ENCODE peak calls at places on chromosome 12, in seven cellular contexts. B is cardiac muscle cell; S is T-helper 17 cell; C is naive thymus-derived CD4-positive, alpha-beta T cell; J is heart left ventricle; W is CD4-positive, alpha-beta memory T cell; G is aorta. H is an unnamed sample.

GRCh38 chr12:113260636-113261300 is 39.5 kb downstream of the TPCN1 start:
- DNase-seq in B (no peak), S (no peak), C (no peak), J (no peak), W (no peak), G (peak; percentile 35), H (no peak)

GRCh38 chr12:51428256-51428655 is 3.6 kb downstream of the SLC4A8 start:
- DNase-seq in B (no peak), S (no peak), C (no peak), J (no peak), W (no peak), G (no peak), H (no peak)

GRCh38 chr12:70106347-70106746 is 136.9 kb upstream of the CNOT2 start:
- DNase-seq in B (no peak), S (no peak), C (no peak), J (no peak), W (no peak), G (no peak), H (no peak)

GRCh38 chr12:122421263-122421814 is 1.1 kb downstream of the CLIP1 start:
- DNase-seq in B (peak; percentile 39), S (no peak), C (peak; percentile 17), J (peak; percentile 43), W (peak; percentile 17), G (peak; percentile 77), H (peak; percentile 57)

GRCh38 chr12:73656375-73656774 is 881.3 kb upstream of the ATXN7L3B start:
- DNase-seq in B (no peak), S (no peak), C (no peak), J (no peak), W (no peak), G (no peak), H (no peak)

GRCh38 chr12:69171881-69172280 is 67.5 kb upstream of the CPSF6 start:
- DNase-seq in B (no peak), S (no peak), C (no peak), J (no peak), W (no peak), G (no peak), H (no peak)

GRCh38 chr12:52975204-52975603 is 26.3 kb downstream of the KRT18 start:
- DNase-seq in B (no peak), S (no peak), C (no peak), J (no peak), W (no peak), G (no peak), H (no peak)

GRCh38 chr12:5623411-5623810 is 191.5 kb downstream of the NTF3 start:
- DNase-seq in B (no peak), S (no peak), C (no peak), J (no peak), W (no peak), G (no peak), H (no peak)

GRCh38 chr12:90823859-90824258 is 131.1 kb downstream of the CCER1 start:
- DNase-seq in B (no peak), S (no peak), C (no peak), J (no peak), W (no peak), G (no peak), H (no peak)

GRCh38 chr12:6327591-6328041 is 14.3 kb downstream of the TNFRSF1A start:
- DNase-seq in B (no peak), S (no peak), C (no peak), J (peak; percentile 40), W (no peak), G (no peak), H (no peak)

GRCh38 chr12:93979189-93979588 is 169.2 kb upstream of the PLXNC1 start:
- DNase-seq in B (peak; percentile 35), S (no peak), C (peak; percentile 28), J (no peak), W (peak; percentile 26), G (no peak), H (no peak)

GRCh38 chr12:120869376-120869775 is 34.8 kb downstream of the SPPL3 start:
- DNase-seq in B (no peak), S (no peak), C (no peak), J (no peak), W (no peak), G (no peak), H (no peak)

GRCh38 chr12:64088431-64089349 is 133.4 kb downstream of the KICS2 start:
- DNase-seq in B (peak; percentile 47), S (no peak), C (no peak), J (peak; percentile 72), W (no peak), G (no peak), H (peak; percentile 50)

GRCh38 chr12:2180737-2181082 is 127.9 kb downstream of the CACNA1C start:
- DNase-seq in B (no peak), S (no peak), C (no peak), J (no peak), W (no peak), G (no peak), H (no peak)

GRCh38 chr12:27593266-27593665 is 69.3 kb downstream of the PPFIBP1 start:
- DNase-seq in B (no peak), S (no peak), C (no peak), J (no peak), W (no peak), G (no peak), H (no peak)

GRCh38 chr12:84604541-84604940 is 308.1 kb downstream of the SLC6A15 start:
- DNase-seq in B (no peak), S (no peak), C (no peak), J (no peak), W (no peak), G (no peak), H (no peak)

GRCh38 chr12:27779416-27779815 is 617 bp upstream of the KLHL42 start:
- DNase-seq in B (no peak), S (no peak), C (no peak), J (peak; percentile 20), W (no peak), G (no peak), H (peak; percentile 22)

GRCh38 chr12:118447181-118447580 is 70.8 kb downstream of the SUDS3 start:
- DNase-seq in B (no peak), S (no peak), C (no peak), J (no peak), W (no peak), G (no peak), H (no peak)

GRCh38 chr12:3002636-3003035 is 43.4 kb downstream of the TEAD4 start:
- DNase-seq in B (peak; percentile 10), S (no peak), C (no peak), J (no peak), W (no peak), G (peak; percentile 24), H (no peak)

GRCh38 chr12:24062642-24063245 is 113.3 kb upstream of the SOX5 start:
- DNase-seq in B (no peak), S (no peak), C (no peak), J (no peak), W (no peak), G (no peak), H (no peak)

GRCh38 chr12:31353730-31354708 is 28.1 kb upstream of the SINHCAF start:
- DNase-seq in B (no peak), S (no peak), C (no peak), J (no peak), W (no peak), G (no peak), H (peak; percentile 82)

GRCh38 chr12:68207276-68207675 is 18.3 kb downstream of the IL26 start:
- DNase-seq in B (no peak), S (no peak), C (no peak), J (no peak), W (no peak), G (no peak), H (no peak)

GRCh38 chr12:112924986-112925385 is 13.3 kb upstream of the OAS3 start:
- DNase-seq in B (no peak), S (no peak), C (no peak), J (no peak), W (no peak), G (no peak), H (no peak)

DNA sequence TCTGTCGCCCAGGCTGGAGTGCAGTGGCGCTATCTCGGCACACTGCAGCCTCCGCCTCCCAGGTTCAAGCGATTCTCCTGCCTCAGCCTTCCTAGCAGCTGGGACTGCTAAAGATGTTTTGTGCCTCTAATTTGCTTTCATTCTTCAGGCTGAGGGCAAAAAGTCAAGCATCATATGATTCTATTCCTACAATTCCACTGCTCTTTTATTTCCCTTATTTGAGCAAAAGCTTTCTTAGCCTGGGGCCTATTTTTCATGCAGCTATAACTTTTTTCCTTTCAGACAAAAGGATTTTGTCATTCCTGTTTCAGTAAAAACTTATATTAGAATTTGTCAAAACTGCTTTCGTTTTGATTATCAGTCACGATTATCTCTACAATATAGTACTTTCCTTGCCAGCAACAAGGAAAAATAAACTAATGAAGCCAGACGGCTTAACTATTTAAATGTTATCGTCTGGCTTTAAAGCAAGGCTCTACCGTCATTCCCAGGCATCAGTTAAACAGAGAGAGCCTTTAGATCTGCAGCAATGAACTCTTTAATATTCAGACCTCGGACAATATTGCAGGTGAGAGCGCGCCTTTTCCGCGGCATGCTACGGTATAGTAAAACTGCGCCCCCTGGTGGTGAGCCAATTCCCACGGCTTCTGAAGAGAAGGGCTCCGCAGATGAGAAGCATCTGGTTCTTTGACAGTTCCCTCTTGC is 1.4 kb upstream of the SLC2A13 start:
- DNase-seq in B (peak; percentile 94), S (peak; percentile 74), C (peak; percentile 83), J (peak; percentile 88), W (peak; percentile 84), G (peak; percentile 97), H (peak; percentile 80)
- H3K9me3 ChIP-seq in B (no peaks in the 10 kb centered on the region), S (no peaks in the 10 kb centered on the region), C (no peaks in the 10 kb centered on the region), J (no peaks in the 10 kb centered on the region), W (no peaks in the 10 kb centered on the region), G (no peaks in the 10 kb centered on the region), H (no peaks in the 10 kb centered on the region)

GRCh38 chr12:131030472-131031328 is 77.0 kb downstream of the ADGRD1 start:
- DNase-seq in B (no peak), S (no peak), C (no peak), J (no peak), W (no peak), G (no peak), H (no peak)

GRCh38 chr12:131035268-131035681 is 81.6 kb downstream of the ADGRD1 start:
- DNase-seq in B (no peak), S (no peak), C (no peak), J (no peak), W (no peak), G (no peak), H (no peak)

GRCh38 chr12:131033886-131034482 is 80.3 kb downstream of the ADGRD1 start:
- DNase-seq in B (no peak), S (no peak), C (no peak), J (no peak), W (no peak), G (no peak), H (no peak)

GRCh38 chr12:131034631-131035267 is 81.0 kb downstream of the ADGRD1 start:
- DNase-seq in B (no peak), S (no peak), C (no peak), J (no peak), W (no peak), G (no peak), H (no peak)

GRCh38 chr12:131033486-131033885 is 79.8 kb downstream of the ADGRD1 start:
- DNase-seq in B (no peak), S (no peak), C (no peak), J (no peak), W (no peak), G (no peak), H (no peak)
- H3K9me3 ChIP-seq in B (no peaks in the 10 kb centered on the region), S (no peaks in the 10 kb centered on the region), C (no peaks in the 10 kb centered on the region), J (no peaks in the 10 kb centered on the region), W (no peaks in the 10 kb centered on the region), G (no peaks in the 10 kb centered on the region), H (no peaks in the 10 kb centered on the region)

GRCh38 chr12:133081408-133081806 is 684 bp downstream of the ZNF140 start:
- DNase-seq in B (no peak), S (no peak), C (no peak), J (peak; percentile 19), W (no peak), G (no peak), H (no peak)
- H3K9me3 ChIP-seq in B (no peaks in the 10 kb centered on the region), S (peaks cover 35% of the 10 kb centered on the region), C (peaks cover 33% of the 10 kb centered on the region), J (peaks cover 83% of the 10 kb centered on the region), W (peaks cover 33% of the 10 kb centered on the region), G (peaks cover 19% of the 10 kb centered on the region), H (peaks cover 20% of the 10 kb centered on the region)

GRCh38 chr12:126290456-126290855 is 1225.2 kb downstream of the AACS start:
- DNase-seq in B (no peak), S (no peak), C (no peak), J (no peak), W (no peak), G (no peak), H (no peak)
- H3K9me3 ChIP-seq in B (no peaks in the 10 kb centered on the region), S (peaks cover 3% of the 10 kb centered on the region), C (no peaks in the 10 kb centered on the region), J (peaks cover 18% of the 10 kb centered on the region), W (no peaks in the 10 kb centered on the region), G (peaks cover 3% of the 10 kb centered on the region), H (peaks cover 3% of the 10 kb centered on the region)